ENCODE peak calls at places on chromosomes 4 and X, in seven cellular contexts. C is heart right ventricle, D is testis, J is transverse colon, T is sigmoid colon, L is adrenal gland, I is heart left ventricle. R is an unnamed sample.

GRCh38 chr4:182212211-182212761 is 30.9 kb upstream of the TENM3 start:
- DNase-seq in C (no peak), D (peak; percentile 17), J (no peak), T (no peak), L (no peak), I (no peak), R (peak; percentile 53)

GRCh38 chrX:150663061-150663460 is 30.1 kb upstream of the MTMR1 start:
- DNase-seq in C (no peak), D (no peak), J (no peak), T (no peak), L (no peak), I (no peak), R (no peak)

GRCh38 chr4:128916832-128917231 is 107.3 kb downstream of the JADE1 start:
- DNase-seq in C (peak; percentile 14), D (peak; percentile 27), J (peak; percentile 10), T (no peak), L (peak; percentile 22), I (no peak), R (peak; percentile 32)

GRCh38 chr4:81605278-81605677 is 133.6 kb upstream of the RASGEF1B start:
- DNase-seq in C (no peak), D (no peak), J (no peak), T (no peak), L (no peak), I (no peak), R (no peak)

GRCh38 chr4:2832309-2832980 is 11.2 kb upstream of the ADD1 start:
- DNase-seq in C (no peak), D (no peak), J (peak; percentile 15), T (peak; percentile 62), L (no peak), I (peak; percentile 14), R (no peak)

GRCh38 chr4:20062054-20062453 is 189.7 kb upstream of the SLIT2 start:
- DNase-seq in C (no peak), D (no peak), J (no peak), T (no peak), L (no peak), I (no peak), R (no peak)

GRCh38 chr4:52546449-52546848 is 112.7 kb downstream of the USP46 start:
- DNase-seq in C (no peak), D (peak; percentile 36), J (no peak), T (no peak), L (no peak), I (no peak), R (no peak)

GRCh38 chr4:59647500-59647899 is 1552.6 kb upstream of the ADGRL3 start:
- DNase-seq in C (no peak), D (no peak), J (no peak), T (no peak), L (no peak), I (no peak), R (no peak)

GRCh38 chr4:85448880-85449763 is 25.8 kb upstream of the ARHGAP24 start:
- DNase-seq in C (no peak), D (no peak), J (no peak), T (no peak), L (no peak), I (no peak), R (no peak)

GRCh38 chrX:84501798-84502628 is at the start of gene HDX:
- DNase-seq in C (peak; percentile 90), D (peak; percentile 91), J (peak; percentile 87), T (peak; percentile 92), L (peak; percentile 88), I (peak; percentile 84), R (peak; percentile 84)

DNA sequence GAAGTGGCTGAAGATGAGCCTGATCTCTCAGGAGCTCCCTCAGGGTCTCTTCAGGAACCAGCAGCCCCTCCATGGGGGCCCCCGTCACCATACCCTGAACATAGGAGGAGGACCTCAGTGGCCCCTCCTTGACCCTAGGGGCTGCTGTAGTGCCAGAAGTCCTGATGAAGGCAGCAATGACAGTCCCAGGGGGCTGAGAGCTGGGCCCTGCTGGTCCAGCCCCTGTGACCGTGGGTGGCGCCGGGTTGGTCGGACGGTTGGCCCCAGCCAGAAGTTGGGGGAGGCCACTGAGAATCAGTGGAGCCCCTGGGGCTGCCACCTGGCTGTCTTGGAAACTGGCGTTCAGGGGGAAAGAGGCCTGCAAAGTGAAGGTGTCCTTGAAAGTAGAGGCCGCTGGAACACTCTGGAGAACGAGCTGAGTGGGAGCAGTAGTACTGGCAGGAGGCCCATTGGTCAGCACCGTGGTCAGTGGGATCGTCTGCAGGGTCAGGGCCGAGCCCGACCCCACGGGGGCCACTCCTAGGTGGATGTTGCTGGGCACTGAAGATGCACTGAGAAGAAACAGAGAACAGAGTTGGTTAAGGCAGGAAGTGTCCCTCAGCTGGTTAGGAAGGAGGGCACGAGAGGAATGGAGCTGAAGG is 43.2 kb downstream of the ELF4 start:
- DNase-seq in C (no peak), D (peak; percentile 36), J (no peak), T (no peak), L (no peak), I (no peak), R (no peak)
- H3K36me3 ChIP-seq in C (no peaks in the 10 kb centered on the region), D (no peaks in the 10 kb centered on the region), J (peaks cover 7% of the 10 kb centered on the region), T (no peaks in the 10 kb centered on the region), L (peaks cover 4% of the 10 kb centered on the region), I (peaks cover 3% of the 10 kb centered on the region), R (no peaks in the 10 kb centered on the region)

GRCh38 chr4:172983014-172983413 is 185.6 kb upstream of the GALNT7 start:
- DNase-seq in C (no peak), D (no peak), J (no peak), T (no peak), L (no peak), I (no peak), R (no peak)

GRCh38 chr4:172989984-172990711 is 178.5 kb upstream of the GALNT7 start:
- DNase-seq in C (no peak), D (no peak), J (no peak), T (no peak), L (no peak), I (no peak), R (no peak)

GRCh38 chr4:172986114-172986513 is 182.5 kb upstream of the GALNT7 start:
- DNase-seq in C (no peak), D (no peak), J (no peak), T (no peak), L (no peak), I (no peak), R (no peak)

GRCh38 chr4:172982151-172982590 is 186.4 kb upstream of the GALNT7 start:
- DNase-seq in C (no peak), D (no peak), J (no peak), T (no peak), L (no peak), I (no peak), R (no peak)

GRCh38 chr4:172985552-172985951 is 183.1 kb upstream of the GALNT7 start:
- DNase-seq in C (no peak), D (no peak), J (no peak), T (no peak), L (no peak), I (no peak), R (no peak)
- H3K27ac ChIP-seq in C (no peak overlapping the region), D (no peak overlapping the region), J (no peak overlapping the region), T (no peak overlapping the region), L (no peak overlapping the region), I (no peak overlapping the region), R (no peak overlapping the region)

DNA sequence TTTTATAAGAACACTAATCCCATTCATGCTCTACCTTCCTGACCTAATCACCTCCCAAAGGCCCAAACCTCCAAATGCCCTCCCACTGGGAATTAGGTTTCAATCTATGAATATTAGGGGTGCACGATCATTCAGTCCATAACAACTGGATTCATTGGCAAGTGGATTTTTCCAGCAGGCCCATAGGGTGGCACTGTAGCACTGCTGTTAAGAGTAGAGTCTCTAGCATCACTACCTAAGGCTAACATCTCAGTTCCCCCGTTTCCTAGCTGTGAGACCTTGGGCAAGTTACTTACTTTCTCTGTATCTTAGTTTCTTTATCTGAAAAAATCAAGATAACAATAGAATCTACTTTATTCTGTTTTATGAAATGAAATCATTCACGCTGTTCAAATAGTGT is 315.8 kb downstream of the STIM2 start:
- DNase-seq in C (no peak), D (peak; percentile 26), J (peak; percentile 25), T (no peak), L (peak; percentile 15), I (no peak), R (no peak)
- TF ChIP-seq CTCF in C (peak; percentile 51), D (no peak), J (peak; percentile 39), T (peak; percentile 32), L (peak; percentile 28), I (peak; percentile 34), R (no peak)

DNA sequence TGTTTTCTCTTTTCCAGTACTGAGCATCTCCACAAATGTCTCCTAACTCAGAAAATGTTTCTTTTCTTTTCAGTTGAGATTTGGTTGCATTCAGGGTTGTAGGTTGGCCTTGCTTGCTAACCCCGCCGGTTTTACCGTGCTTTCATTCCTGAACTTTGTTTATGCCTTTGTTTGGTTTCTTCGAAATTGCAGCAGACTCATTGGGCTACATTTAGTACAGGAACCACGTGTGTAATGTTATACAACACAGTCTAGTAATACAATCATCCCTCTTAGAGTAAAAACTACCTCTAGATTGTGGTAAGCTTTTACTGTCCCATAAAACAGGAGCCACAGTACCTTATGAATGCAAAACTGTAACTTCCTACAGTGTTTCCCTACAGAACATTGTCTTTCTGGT is 57.9 kb downstream of the CCKAR start:
- DNase-seq in C (no peak), D (no peak), J (no peak), T (no peak), L (no peak), I (no peak), R (no peak)
- H3K36me3 ChIP-seq in C (no peaks in the 10 kb centered on the region), D (no peaks in the 10 kb centered on the region), J (peaks cover 15% of the 10 kb centered on the region), T (peaks cover 11% of the 10 kb centered on the region), L (peaks cover 26% of the 10 kb centered on the region), I (peaks cover 64% of the 10 kb centered on the region), R (peaks cover 12% of the 10 kb centered on the region)

GRCh38 chrX:139973290-139973689 is 8.0 kb upstream of the CXorf66 start:
- DNase-seq in C (no peak), D (no peak), J (no peak), T (no peak), L (no peak), I (no peak), R (no peak)

GRCh38 chrX:139974496-139974895 is 9.2 kb upstream of the CXorf66 start:
- DNase-seq in C (no peak), D (no peak), J (no peak), T (no peak), L (no peak), I (no peak), R (no peak)

GRCh38 chrX:139972629-139973257 is 7.4 kb upstream of the CXorf66 start:
- DNase-seq in C (no peak), D (no peak), J (no peak), T (no peak), L (no peak), I (no peak), R (no peak)

GRCh38 chrX:139971394-139971749 is 6.1 kb upstream of the CXorf66 start:
- DNase-seq in C (no peak), D (no peak), J (no peak), T (no peak), L (no peak), I (no peak), R (no peak)

DNA sequence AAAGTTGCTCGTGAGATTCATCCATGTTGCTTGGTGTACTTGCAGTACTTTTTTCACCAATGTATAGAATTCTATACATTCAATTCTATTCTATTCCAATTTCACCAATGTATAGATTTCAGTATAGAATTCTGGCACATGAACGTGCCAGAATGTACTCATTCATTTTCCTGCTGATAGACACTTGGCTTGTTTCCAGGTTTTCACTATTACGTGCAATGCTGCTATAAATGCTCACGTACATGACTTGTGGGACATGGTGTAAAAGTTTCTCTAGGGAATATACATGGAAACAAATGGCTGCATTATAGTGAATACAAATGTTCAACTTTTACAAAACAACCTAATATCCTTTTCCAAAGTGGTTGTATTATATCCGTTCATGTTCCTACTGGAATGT is 6.8 kb upstream of the CXorf66 start:
- DNase-seq in C (no peak), D (no peak), J (no peak), T (no peak), L (no peak), I (no peak), R (no peak)
- H3K27ac ChIP-seq in C (no peak overlapping the region), D (no peak overlapping the region), J (no peak overlapping the region), T (no peak overlapping the region), L (no peak overlapping the region), I (no peak overlapping the region), R (no peak overlapping the region)